ENCODE peak calls at places on chromosomes 2 and 18, in seven cellular contexts. T is psoas muscle; C is LNCaP clone FGC; Y is PC-9; Q is activated CD4-positive, alpha-beta T cell treated with anti-CD3 and anti-CD28 coated beads, Interleukin-2, amount 10 ng/mL, durations not matched to agents 24 days and 14 days; R is GM20000; H is fibroblast of the aortic adventitia. D is an unnamed sample.
A peak's percentile ranks its signal among the peaks of the same experiment; 100 is the strongest.

GRCh38 chr18:55780591-55781071 is 192.6 kb upstream of the TCF4 start:
- DNase-seq in T (no peak), R (peak; percentile 19), H (peak; percentile 38), Y (no peak), C (no peak), Q (no peak), D (no peak)

GRCh38 chr2:42141687-42142475 is 27.3 kb upstream of the EML4 start:
- DNase-seq in H (peak; percentile 98), C (no peak), Q (peak; percentile 72), Y (peak; percentile 65), T (no peak), R (no peak), D (peak; percentile 77)

GRCh38 chr2:188369365-188369764 is 77.7 kb downstream of the GULP1 start:
- DNase-seq in H (peak; percentile 68), Y (no peak), C (no peak), T (no peak), Q (no peak), R (peak; percentile 36), D (no peak)

GRCh38 chr2:73063909-73064875 is 7.3 kb downstream of the SFXN5 start:
- DNase-seq in C (no peak), R (no peak), H (peak; percentile 83), T (no peak), Y (peak; percentile 66), Q (no peak), D (no peak)

GRCh38 chr2:24898122-24899109 is 21.6 kb downstream of the ADCY3 start:
- DNase-seq in C (no peak), R (no peak), H (no peak), Q (no peak), T (no peak), Y (no peak), D (no peak)

GRCh38 chr2:174341301-174341994 is 6.7 kb downstream of the SP9 start:
- DNase-seq in Q (peak; percentile 97), C (no peak), R (peak; percentile 92), T (peak; percentile 94), H (peak; percentile 79), Y (peak; percentile 72), D (peak; percentile 92)

GRCh38 chr18:50008306-50008705 is 186.6 kb downstream of the MYO5B start:
- DNase-seq in R (no peak), Q (no peak), C (no peak), H (no peak), Y (no peak), T (no peak), D (no peak)

GRCh38 chr2:167826906-167827305 is 420.5 kb downstream of the STK39 start:
- DNase-seq in T (no peak), H (no peak), R (no peak), C (no peak), Y (no peak), Q (no peak), D (no peak)

GRCh38 chr2:74864728-74865722 is 31.1 kb downstream of the HK2 start:
- DNase-seq in R (no peak), C (no peak), Y (peak; percentile 81), T (peak; percentile 57), Q (no peak), H (peak; percentile 39), D (no peak)

GRCh38 chr2:46438794-46439193 is 40.6 kb upstream of the TMEM247 start:
- DNase-seq in T (no peak), H (no peak), R (no peak), Y (no peak), C (no peak), Q (no peak), D (no peak)

GRCh38 chr2:46275995-46276394 is 21.2 kb upstream of the EPAS1 start:
- DNase-seq in C (no peak), Y (no peak), R (no peak), H (no peak), T (peak; percentile 76), Q (no peak), D (no peak)

GRCh38 chr2:47227532-47228166 is 72.5 kb upstream of the STPG4 start:
- DNase-seq in Y (no peak), Q (no peak), C (no peak), H (no peak), R (no peak), T (no peak), D (no peak)

GRCh38 chr2:44191739-44192138 is 23.1 kb downstream of the PPM1B start:
- DNase-seq in Q (no peak), Y (no peak), R (peak; percentile 49), T (no peak), H (no peak), C (no peak), D (no peak)

GRCh38 chr2:86648696-86649095 is 25.0 kb upstream of the RNF103 start:
- DNase-seq in Y (no peak), C (no peak), R (no peak), T (no peak), Q (no peak), H (no peak), D (no peak)

GRCh38 chr2:121649402-121649651 is at the start of gene CLASP1:
- DNase-seq in T (peak; percentile 99), R (peak; percentile 96), Y (peak; percentile 96), C (peak; percentile 83), H (peak; percentile 97), Q (peak; percentile 99), D (peak; percentile 95)

GRCh38 chr2:180728928-180729559 is 251.4 kb upstream of the UBE2E3 start:
- DNase-seq in Y (peak; percentile 94), H (peak; percentile 92), R (no peak), C (no peak), Q (no peak), T (no peak), D (no peak)

GRCh38 chr2:201257381-201257940 is 2.9 kb upstream of the CASP8 start:
- DNase-seq in R (peak; percentile 53), H (no peak), Y (peak; percentile 66), C (no peak), Q (peak; percentile 88), T (peak; percentile 53), D (no peak)

GRCh38 chr2:37610638-37611289 is 60.7 kb downstream of the CDC42EP3 start:
- DNase-seq in Q (no peak), Y (no peak), H (peak; percentile 88), R (no peak), C (peak; percentile 57), T (no peak), D (no peak)

GRCh38 chr2:105235388-105236059 is 6.0 kb upstream of the GPR45 start:
- DNase-seq in R (peak; percentile 67), Y (peak; percentile 65), C (no peak), H (peak; percentile 84), T (peak; percentile 73), Q (peak; percentile 88), D (peak; percentile 82)

GRCh38 chr2:27356056-27356381 is 545 bp downstream of the GTF3C2 start:
- DNase-seq in R (no peak), C (no peak), Q (peak; percentile 88), Y (peak; percentile 75), T (peak; percentile 77), H (peak; percentile 43), D (no peak)

GRCh38 chr18:7592305-7593071 is 25.4 kb downstream of the PTPRM start:
- DNase-seq in T (no peak), C (no peak), Q (no peak), Y (no peak), H (no peak), R (no peak), D (no peak)

GRCh38 chr2:122663737-122664136 is 908.3 kb downstream of the TSN start:
- DNase-seq in Q (no peak), H (no peak), C (no peak), T (no peak), Y (no peak), R (no peak), D (no peak)

GRCh38 chr2:72917875-72918660 is 749 bp downstream of the EMX1 start:
- DNase-seq in Q (no peak), R (peak; percentile 55), T (no peak), H (no peak), C (no peak), Y (no peak), D (peak; percentile 68)

GRCh38 chr18:49249523-49249922 is 210.9 kb downstream of the DYM start:
- DNase-seq in Q (no peak), Y (peak; percentile 77), R (no peak), H (peak; percentile 87), C (no peak), T (no peak), D (no peak)

GRCh38 chr2:118224888-118225264 is 136.6 kb downstream of the INSIG2 start:
- DNase-seq in Q (no peak), C (no peak), H (no peak), R (peak; percentile 58), T (no peak), Y (no peak), D (no peak)

GRCh38 chr2:136765256-136765735 is at the start of gene THSD7B:
- DNase-seq in T (no peak), C (no peak), R (peak; percentile 39), Y (no peak), Q (no peak), H (no peak), D (no peak)

GRCh38 chr2:240780023-240780831 is 39.8 kb downstream of the KIF1A start:
- DNase-seq in C (no peak), Y (no peak), R (no peak), Q (no peak), T (no peak), H (peak; percentile 3), D (no peak)